ENCODE peak calls at places on chromosomes 4 and X, in five cellular contexts. O, K, G, I and P are unnamed samples. For H3K27me3, the result is how much of the 10 kb centered on the place peaks cover.

GRCh38 chr4:8419222-8420041 is 21.1 kb downstream of the ACOX3 start:
- DNase-seq in G (no peak), I (no peak), O (no peak), K (no peak), P (no peak)

GRCh38 chr4:138573246-138573645 is 331.1 kb upstream of the SLC7A11 start:
- DNase-seq in O (no peak), I (no peak), K (no peak), G (no peak), P (no peak)

GRCh38 chr4:52641853-52642563 is 17.1 kb downstream of the USP46 start:
- DNase-seq in K (no peak), O (no peak), G (no peak), I (no peak), P (peak)

GRCh38 chr4:71550220-71551190 is 211.7 kb downstream of the SLC4A4 start:
- DNase-seq in K (no peak), I (no peak), O (no peak), G (no peak), P (no peak)

GRCh38 chr4:33837043-33837442 is 2407.3 kb downstream of the ARAP2 start:
- DNase-seq in G (peak), O (no peak), I (no peak), K (no peak), P (peak)

GRCh38 chr4:102169345-102169744 is 175.9 kb downstream of the SLC39A8 start:
- DNase-seq in O (no peak), I (no peak), G (no peak), K (no peak), P (no peak)

GRCh38 chr4:179465131-179465797 is 2023.0 kb upstream of the AGA start:
- DNase-seq in K (no peak), O (no peak), I (no peak), G (no peak), P (peak)

GRCh38 chr4:41381384-41381783 is 124.7 kb downstream of the UCHL1 start:
- DNase-seq in O (no peak), G (no peak), K (no peak), I (no peak), P (no peak)

GRCh38 chr4:26873391-26874026 is 12.9 kb downstream of the STIM2 start:
- DNase-seq in O (no peak), G (no peak), I (no peak), K (no peak), P (no peak)

GRCh38 chrX:21698274-21698673 is 40.1 kb upstream of the KLHL34 start:
- DNase-seq in O (no peak), G (no peak), K (no peak), I (no peak), P (no peak)

GRCh38 chr4:150462743-150463142 is 119.2 kb upstream of the MAB21L2 start:
- DNase-seq in K (no peak), O (no peak), I (no peak), G (no peak), P (no peak)

GRCh38 chr4:55435136-55435535 is 39.4 kb downstream of the TMEM165 start:
- DNase-seq in G (no peak), K (no peak), I (no peak), O (no peak), P (no peak)

GRCh38 chr4:118683513-118683912 is 1.7 kb upstream of the METTL14 start:
- DNase-seq in I (no peak), K (no peak), G (no peak), O (no peak), P (no peak)

GRCh38 chr4:87978656-87979055 is 3.1 kb downstream of the SPP1 start:
- DNase-seq in G (no peak), O (no peak), I (no peak), K (no peak), P (peak)
- H3K4me3 ChIP-seq in G (no peak), O (no peak), I (no peak), K (no peak), P (peak)

GRCh38 chr4:183797445-183798248 is 107.5 kb upstream of the STOX2 start:
- DNase-seq in O (no peak), I (no peak), K (peak), G (no peak), P (no peak)

GRCh38 chr4:183801460-183802168 is 103.5 kb upstream of the STOX2 start:
- DNase-seq in O (no peak), K (no peak), I (no peak), G (no peak), P (no peak)

GRCh38 chr4:183798921-183799307 is 106.2 kb upstream of the STOX2 start:
- DNase-seq in G (no peak), I (no peak), K (peak), O (no peak), P (no peak)

GRCh38 chr4:183797041-183797444 is 108.1 kb upstream of the STOX2 start:
- DNase-seq in I (no peak), O (no peak), G (no peak), K (peak), P (no peak)

GRCh38 chr4:183798249-183798920 is 106.7 kb upstream of the STOX2 start:
- DNase-seq in O (no peak), K (no peak), I (no peak), G (no peak), P (no peak)
- H3K27me3 ChIP-seq in O (under half), K (under half), I (under half), G (under half), P (under half)

GRCh38 chrX:118189628-118190027 is 73.0 kb upstream of the KLHL13 start:
- DNase-seq in I (no peak), K (no peak), G (no peak), O (no peak), P (no peak)
- TF ChIP-seq CTCF in I (no peak), K (no peak), G (no peak), O (no peak), P (no peak)

DNA sequence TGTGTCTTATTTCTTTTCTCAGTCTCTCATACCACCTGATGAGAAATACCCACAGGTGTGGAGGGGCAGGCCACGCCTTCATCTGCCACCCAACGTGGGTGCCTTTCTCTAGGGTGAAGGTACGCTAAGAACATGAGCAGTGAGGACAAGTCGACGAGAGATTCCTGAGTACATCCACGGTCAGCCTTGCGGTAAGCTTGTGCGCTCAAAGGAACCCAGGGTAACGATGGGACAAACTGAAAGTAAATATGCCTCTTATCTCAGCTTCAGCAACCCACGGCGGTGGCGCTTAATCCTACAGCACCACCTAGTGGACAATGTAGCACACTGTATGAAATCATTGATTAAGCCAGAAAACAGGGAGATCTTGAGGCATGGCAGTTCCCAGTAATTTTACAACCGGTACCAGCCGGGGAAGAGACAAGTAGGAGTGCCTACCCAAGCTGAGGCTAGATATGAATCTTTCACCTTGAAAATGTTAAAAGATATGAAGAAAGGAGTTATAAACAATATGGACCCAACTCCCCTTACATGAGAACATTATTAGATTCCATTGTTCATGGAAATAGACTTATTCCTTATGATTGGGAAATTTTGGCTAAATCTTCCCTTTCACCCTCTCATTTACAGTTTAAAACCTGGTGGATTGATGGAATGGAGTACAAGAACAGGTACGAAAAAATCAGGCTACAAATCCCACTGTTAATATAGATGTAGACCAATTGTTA is 63.0 kb downstream of the ZNF732 start:
- DNase-seq in G (no peak), O (peak), I (peak), K (peak), P (no peak)
- H3K4me3 ChIP-seq in G (no peak), O (peak), I (peak), K (peak), P (no peak)